ENCODE peak calls at places on chromosomes 12 and 14, in six cellular contexts. M is suprapubic skin, E is stomach, C is HCT116, V is spleen, T is GM12892. J is an unnamed sample.

GRCh38 chr14:34931206-34931605 is 51.6 kb upstream of the SRP54 start:
- DNase-seq in M (no peak), E (no peak), C (no peak), V (no peak), T (no peak), J (no peak)

GRCh38 chr14:94821705-94822104 is 51.8 kb upstream of the GSC start:
- DNase-seq in M (no peak), E (no peak), C (no peak), V (no peak), T (no peak), J (no peak)

GRCh38 chr12:95836630-95837239 is 22.0 kb upstream of the SNRPF start:
- DNase-seq in M (no peak), E (no peak), C (no peak), V (no peak), T (no peak), J (no peak)

GRCh38 chr12:72549184-72549583 is 277.0 kb downstream of the TRHDE start:
- DNase-seq in M (no peak), E (no peak), C (no peak), V (no peak), T (no peak), J (no peak)

GRCh38 chr14:65373011-65373670 is 39.4 kb upstream of the FUT8 start:
- DNase-seq in M (no peak), E (no peak), C (no peak), V (no peak), T (no peak), J (no peak)

GRCh38 chr12:90922068-90922743 is 32.8 kb downstream of the CCER1 start:
- DNase-seq in M (no peak), E (no peak), C (no peak), V (no peak), T (no peak), J (no peak)

GRCh38 chr14:36662543-36663403 is 1.1 kb downstream of the PAX9 start:
- DNase-seq in M (peak; percentile 77), E (no peak), C (no peak), V (no peak), T (no peak), J (no peak)

GRCh38 chr12:49296034-49296835 is 1.3 kb downstream of the PRPH start:
- DNase-seq in M (no peak), E (peak; percentile 57), C (no peak), V (peak; percentile 86), T (peak; percentile 89), J (peak; percentile 90)

GRCh38 chr12:83573676-83574075 is 887.0 kb downstream of the TMTC2 start:
- DNase-seq in M (no peak), E (peak; percentile 52), C (peak; percentile 88), V (no peak), T (no peak), J (no peak)

GRCh38 chr12:102765736-102766135 is 151.3 kb downstream of the PAH start:
- DNase-seq in M (no peak), E (no peak), C (no peak), V (no peak), T (no peak), J (no peak)

GRCh38 chr12:53182836-53183235 is 2.1 kb upstream of the CSAD start:
- DNase-seq in M (no peak), E (no peak), C (no peak), V (no peak), T (no peak), J (no peak)

GRCh38 chr12:121608301-121608700 is 18.0 kb upstream of the ORAI1 start:
- DNase-seq in M (no peak), E (no peak), C (no peak), V (no peak), T (no peak), J (no peak)

GRCh38 chr14:99980299-99980698 is 84.9 kb upstream of the EVL start:
- DNase-seq in M (no peak), E (peak; percentile 42), C (no peak), V (no peak), T (no peak), J (no peak)

GRCh38 chr12:6229224-6229748 is 29.1 kb downstream of the CD9 start:
- DNase-seq in M (no peak), E (peak; percentile 57), C (no peak), V (no peak), T (no peak), J (no peak)

GRCh38 chr12:51449569-51450246 is 25.1 kb downstream of the SLC4A8 start:
- DNase-seq in M (no peak), E (no peak), C (no peak), V (no peak), T (no peak), J (no peak)

GRCh38 chr14:104405566-104406226 is 173.9 kb upstream of the C14orf180 start:
- DNase-seq in M (peak; percentile 47), E (no peak), C (no peak), V (no peak), T (no peak), J (no peak)
- TF ChIP-seq POLR2AphosphoS5 in M (no peak), E (no peak), C (no peak), V (no peak), T (no peak), J (no peak)

DNA sequence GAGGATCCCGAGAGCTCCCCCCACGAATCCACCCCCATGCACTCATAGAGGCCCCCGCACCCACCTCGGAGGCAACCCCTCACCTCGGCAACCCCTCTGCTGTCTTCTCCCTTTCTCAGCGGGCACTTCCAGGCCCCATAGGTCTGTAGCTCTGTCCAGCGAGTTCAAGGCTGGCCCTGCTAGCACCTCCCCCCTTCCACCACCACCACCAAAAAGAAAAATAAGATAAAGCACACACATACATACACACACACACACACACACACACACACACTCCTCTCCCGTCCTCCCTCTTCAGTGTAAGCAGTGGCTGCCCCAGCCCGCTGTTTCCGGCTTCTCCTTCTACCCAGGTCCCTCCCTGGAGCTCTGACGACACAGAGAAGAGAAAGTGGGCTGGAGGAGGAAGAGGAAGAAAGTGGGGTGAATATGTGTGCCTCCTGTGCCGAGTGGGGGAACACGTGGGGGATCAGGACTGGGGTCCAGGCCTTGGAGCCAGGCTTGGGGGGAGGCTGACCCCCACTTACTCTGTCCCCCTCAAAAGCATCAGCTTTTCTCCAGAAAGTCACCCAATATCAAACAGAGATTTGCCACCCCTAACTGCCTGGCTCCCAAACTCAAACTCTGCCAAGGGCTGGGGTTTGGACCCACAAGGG is at the start of gene STAT6:
- DNase-seq in M (peak; percentile 94), E (peak; percentile 87), C (no peak), V (peak; percentile 96), T (peak; percentile 75), J (no peak)
- TF ChIP-seq POLR2A in M (peak; percentile 62), E (no peak), C (no peak), V (no peak), T (peak; percentile 85), J (peak; percentile 75)

DNA sequence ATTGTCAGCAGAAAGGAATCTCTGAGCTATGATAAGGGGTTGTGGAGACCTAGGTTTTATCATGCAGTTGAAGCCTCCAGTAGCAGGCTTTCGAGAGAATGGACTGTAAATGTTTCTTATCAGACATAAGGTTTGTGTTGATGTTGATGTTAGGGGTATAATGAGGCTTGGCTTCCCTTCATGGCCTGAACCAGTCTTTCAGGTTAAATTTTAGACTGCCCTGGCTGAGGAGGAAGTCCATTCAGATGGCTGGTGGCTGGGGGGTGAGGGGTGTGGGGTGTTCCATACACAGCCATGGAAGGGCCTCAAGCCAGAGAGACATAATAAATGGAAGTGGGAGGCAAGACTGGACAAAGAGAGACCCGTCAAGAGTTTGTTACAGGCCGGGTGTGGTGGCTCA is 65.1 kb downstream of the IRF2BPL start:
- DNase-seq in M (no peak), E (no peak), C (no peak), V (no peak), T (no peak), J (no peak)
- TF ChIP-seq POLR2AphosphoS5 in M (no peak), E (no peak), C (no peak), V (no peak), T (no peak), J (no peak)

GRCh38 chr12:56687225-56688128 is 607 bp downstream of the PTGES3 start:
- DNase-seq in M (peak; percentile 86), E (peak; percentile 64), C (no peak), V (peak; percentile 94), T (peak; percentile 23), J (no peak)
- TF ChIP-seq POLR2A in M (no peak), E (no peak), C (no peak), V (no peak), T (peak; percentile 67), J (peak; percentile 72)

DNA sequence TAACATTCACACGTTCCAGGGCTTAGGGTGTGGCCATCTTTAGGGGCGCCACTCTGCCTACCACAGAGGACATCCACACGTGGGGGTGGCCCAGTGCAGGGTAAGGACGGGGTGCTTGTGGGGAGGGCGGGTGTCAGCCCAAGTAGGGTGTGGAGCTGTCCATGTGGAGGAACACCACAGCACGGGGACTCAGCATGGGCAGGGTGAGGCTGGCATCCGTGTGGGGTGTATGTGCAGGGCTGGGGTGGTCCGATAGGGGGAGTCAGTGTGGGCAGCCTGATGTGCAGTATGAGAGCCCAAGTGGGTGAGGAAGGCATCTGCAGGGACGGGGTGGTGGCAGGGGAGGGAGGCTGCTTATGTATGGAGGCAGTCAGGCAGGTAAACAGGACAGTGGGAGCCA is 17.7 kb downstream of the PSMC1 start:
- DNase-seq in M (no peak), E (no peak), C (no peak), V (no peak), T (no peak), J (no peak)
- TF ChIP-seq POLR2AphosphoS5 in M (no peak), E (no peak), C (no peak), V (peak; percentile 34), T (peak; percentile 42), J (no peak)